ENCODE peak calls at places on chromosome 9, in nine cellular contexts. Z, A, Q, B, S, F, T, K and D are unnamed samples.

GRCh38 chr9:123401879-123402513 is 46.0 kb downstream of the CRB2 start:
- DNase-seq in Z (no peak), A (peak; percentile 12), Q (no peak), B (peak; percentile 44), S (no peak), F (no peak), T (peak; percentile 49), K (no peak), D (no peak)

GRCh38 chr9:107881625-107882300 is 392.2 kb upstream of the KLF4 start:
- DNase-seq in Z (no peak), A (no peak), Q (no peak), B (no peak), S (no peak), F (no peak), T (no peak), K (no peak), D (no peak)

GRCh38 chr9:135144581-135145108 is 57.2 kb downstream of the OLFM1 start:
- DNase-seq in Z (no peak), A (no peak), Q (no peak), B (peak; percentile 93), S (no peak), F (no peak), T (peak; percentile 86), K (no peak), D (no peak)

GRCh38 chr9:6715755-6716643 is 41.8 kb upstream of the KDM4C start:
- DNase-seq in Z (peak; percentile 42), A (peak; percentile 86), Q (peak; percentile 39), B (peak; percentile 62), S (no peak), F (no peak), T (no peak), K (peak; percentile 57), D (peak; percentile 26)

GRCh38 chr9:124975131-124975530 is 34.2 kb upstream of the GOLGA1 start:
- DNase-seq in Z (no peak), A (no peak), Q (no peak), B (no peak), S (no peak), F (no peak), T (no peak), K (no peak), D (no peak)

GRCh38 chr9:6827370-6827949 is 69.7 kb downstream of the KDM4C start:
- DNase-seq in Z (no peak), A (peak; percentile 60), Q (no peak), B (peak; percentile 42), S (no peak), F (no peak), T (peak; percentile 31), K (peak; percentile 4), D (no peak)

GRCh38 chr9:2228132-2228531 is 213.0 kb downstream of the SMARCA2 start:
- DNase-seq in Z (no peak), A (peak; percentile 9), Q (no peak), B (peak; percentile 10), S (no peak), F (no peak), T (peak; percentile 22), K (no peak), D (no peak)

GRCh38 chr9:33287087-33287490 is 3.2 kb upstream of the NFX1 start:
- DNase-seq in Z (peak; percentile 26), A (peak; percentile 84), Q (no peak), B (peak; percentile 5), S (no peak), F (no peak), T (peak; percentile 68), K (peak; percentile 58), D (no peak)

GRCh38 chr9:109745335-109746283 is 34.4 kb upstream of the PALM2AKAP2 start:
- DNase-seq in Z (no peak), A (no peak), Q (no peak), B (peak; percentile 71), S (peak; percentile 72), F (no peak), T (peak; percentile 18), K (no peak), D (no peak)

GRCh38 chr9:35518981-35519679 is 29.2 kb downstream of the RUSC2 start:
- DNase-seq in Z (no peak), A (no peak), Q (no peak), B (no peak), S (no peak), F (no peak), T (peak; percentile 62), K (no peak), D (no peak)

GRCh38 chr9:124213396-124213795 is 44.4 kb upstream of the NEK6 start:
- DNase-seq in Z (no peak), A (no peak), Q (no peak), B (no peak), S (no peak), F (no peak), T (no peak), K (no peak), D (no peak)

GRCh38 chr9:133455936-133456335 is 3.8 kb upstream of the CACFD1 start:
- DNase-seq in Z (no peak), A (no peak), Q (no peak), B (no peak), S (no peak), F (no peak), T (no peak), K (no peak), D (no peak)

GRCh38 chr9:115637661-115638060 is 515.9 kb upstream of the PAPPA start:
- DNase-seq in Z (no peak), A (no peak), Q (no peak), B (no peak), S (no peak), F (no peak), T (no peak), K (no peak), D (no peak)